ENCODE peak calls at places on chromosomes 5 and 9, in nine cellular contexts. One of them, this sample, is unnamed.

GRCh38 chr5:133071983-133072531 is 20.2 kb downstream of the HSPA4 start:
- DNase-seq in HCEC 1CT: no peak
- DNase-seq in AG10803: no peak
- DNase-seq in Peyer's patch: no peak
- DNase-seq in islet precursor cell: no peak
- DNase-seq in activated effector memory CD4-positive, alpha-beta T cell treated with anti-CD3 and anti-CD28 coated beads, Interleukin-2, amount 50 U/mL, for 16 hours: no peak
- DNase-seq in fibroblast of pulmonary artery: no peak
- DNase-seq in left colon: no peak
- DNase-seq in stimulated activated CD4-positive, alpha-beta T cell treated with anti-CD3 and anti-CD28 coated beads, Interleukin-15, amount 100 ng/mL, for 1 hour: no peak
- DNase-seq in this sample: no peak

GRCh38 chr5:15604986-15605385 is 105.0 kb downstream of the FBXL7 start:
- DNase-seq in HCEC 1CT: no peak
- DNase-seq in AG10803: peak
- DNase-seq in Peyer's patch: no peak
- DNase-seq in islet precursor cell: no peak
- DNase-seq in activated effector memory CD4-positive, alpha-beta T cell treated with anti-CD3 and anti-CD28 coated beads, Interleukin-2, amount 50 U/mL, for 16 hours: no peak
- DNase-seq in fibroblast of pulmonary artery: no peak
- DNase-seq in left colon: no peak
- DNase-seq in stimulated activated CD4-positive, alpha-beta T cell treated with anti-CD3 and anti-CD28 coated beads, Interleukin-15, amount 100 ng/mL, for 1 hour: no peak
- DNase-seq in this sample: no peak

GRCh38 chr9:135045264-135046155 is 42.0 kb upstream of the OLFM1 start:
- DNase-seq in HCEC 1CT: no peak
- DNase-seq in AG10803: no peak
- DNase-seq in Peyer's patch: peak
- DNase-seq in islet precursor cell: peak
- DNase-seq in activated effector memory CD4-positive, alpha-beta T cell treated with anti-CD3 and anti-CD28 coated beads, Interleukin-2, amount 50 U/mL, for 16 hours: no peak
- DNase-seq in fibroblast of pulmonary artery: no peak
- DNase-seq in left colon: no peak
- DNase-seq in stimulated activated CD4-positive, alpha-beta T cell treated with anti-CD3 and anti-CD28 coated beads, Interleukin-15, amount 100 ng/mL, for 1 hour: no peak
- DNase-seq in this sample: no peak

GRCh38 chr5:110790673-110791072 is 51.9 kb downstream of the SLC25A46 start:
- DNase-seq in HCEC 1CT: peak
- DNase-seq in AG10803: peak
- DNase-seq in Peyer's patch: no peak
- DNase-seq in islet precursor cell: no peak
- DNase-seq in activated effector memory CD4-positive, alpha-beta T cell treated with anti-CD3 and anti-CD28 coated beads, Interleukin-2, amount 50 U/mL, for 16 hours: no peak
- DNase-seq in fibroblast of pulmonary artery: peak
- DNase-seq in left colon: no peak
- DNase-seq in stimulated activated CD4-positive, alpha-beta T cell treated with anti-CD3 and anti-CD28 coated beads, Interleukin-15, amount 100 ng/mL, for 1 hour: no peak
- DNase-seq in this sample: no peak

GRCh38 chr9:33287087-33287490 is 3.2 kb upstream of the NFX1 start:
- DNase-seq in HCEC 1CT: peak
- DNase-seq in AG10803: peak
- DNase-seq in Peyer's patch: peak
- DNase-seq in islet precursor cell: peak
- DNase-seq in activated effector memory CD4-positive, alpha-beta T cell treated with anti-CD3 and anti-CD28 coated beads, Interleukin-2, amount 50 U/mL, for 16 hours: peak
- DNase-seq in fibroblast of pulmonary artery: peak
- DNase-seq in left colon: peak
- DNase-seq in stimulated activated CD4-positive, alpha-beta T cell treated with anti-CD3 and anti-CD28 coated beads, Interleukin-15, amount 100 ng/mL, for 1 hour: no peak
- DNase-seq in this sample: no peak

GRCh38 chr5:141855265-141856029 is 22.8 kb downstream of the PCDH1 start:
- DNase-seq in HCEC 1CT: no peak
- DNase-seq in AG10803: no peak
- DNase-seq in Peyer's patch: no peak
- DNase-seq in islet precursor cell: no peak
- DNase-seq in activated effector memory CD4-positive, alpha-beta T cell treated with anti-CD3 and anti-CD28 coated beads, Interleukin-2, amount 50 U/mL, for 16 hours: no peak
- DNase-seq in fibroblast of pulmonary artery: no peak
- DNase-seq in left colon: peak
- DNase-seq in stimulated activated CD4-positive, alpha-beta T cell treated with anti-CD3 and anti-CD28 coated beads, Interleukin-15, amount 100 ng/mL, for 1 hour: no peak
- DNase-seq in this sample: no peak

GRCh38 chr9:72361227-72361626 is 3.8 kb downstream of the ZFAND5 start:
- DNase-seq in HCEC 1CT: no peak
- DNase-seq in AG10803: no peak
- DNase-seq in Peyer's patch: no peak
- DNase-seq in islet precursor cell: no peak
- DNase-seq in activated effector memory CD4-positive, alpha-beta T cell treated with anti-CD3 and anti-CD28 coated beads, Interleukin-2, amount 50 U/mL, for 16 hours: no peak
- DNase-seq in fibroblast of pulmonary artery: no peak
- DNase-seq in left colon: no peak
- DNase-seq in stimulated activated CD4-positive, alpha-beta T cell treated with anti-CD3 and anti-CD28 coated beads, Interleukin-15, amount 100 ng/mL, for 1 hour: no peak
- DNase-seq in this sample: no peak

GRCh38 chr5:35066260-35066795 is 18.6 kb upstream of the AGXT2 start:
- DNase-seq in HCEC 1CT: no peak
- DNase-seq in AG10803: no peak
- DNase-seq in Peyer's patch: no peak
- DNase-seq in islet precursor cell: no peak
- DNase-seq in activated effector memory CD4-positive, alpha-beta T cell treated with anti-CD3 and anti-CD28 coated beads, Interleukin-2, amount 50 U/mL, for 16 hours: no peak
- DNase-seq in fibroblast of pulmonary artery: no peak
- DNase-seq in left colon: no peak
- DNase-seq in stimulated activated CD4-positive, alpha-beta T cell treated with anti-CD3 and anti-CD28 coated beads, Interleukin-15, amount 100 ng/mL, for 1 hour: no peak
- DNase-seq in this sample: no peak

GRCh38 chr5:98827161-98827560 is 53.7 kb downstream of the RGMB start:
- DNase-seq in HCEC 1CT: peak
- DNase-seq in AG10803: peak
- DNase-seq in Peyer's patch: no peak
- DNase-seq in islet precursor cell: no peak
- DNase-seq in activated effector memory CD4-positive, alpha-beta T cell treated with anti-CD3 and anti-CD28 coated beads, Interleukin-2, amount 50 U/mL, for 16 hours: no peak
- DNase-seq in fibroblast of pulmonary artery: peak
- DNase-seq in left colon: no peak
- DNase-seq in stimulated activated CD4-positive, alpha-beta T cell treated with anti-CD3 and anti-CD28 coated beads, Interleukin-15, amount 100 ng/mL, for 1 hour: no peak
- DNase-seq in this sample: no peak

GRCh38 chr9:85237478-85237877 is 504.3 kb downstream of the AGTPBP1 start:
- DNase-seq in HCEC 1CT: no peak
- DNase-seq in AG10803: no peak
- DNase-seq in Peyer's patch: no peak
- DNase-seq in islet precursor cell: no peak
- DNase-seq in activated effector memory CD4-positive, alpha-beta T cell treated with anti-CD3 and anti-CD28 coated beads, Interleukin-2, amount 50 U/mL, for 16 hours: no peak
- DNase-seq in fibroblast of pulmonary artery: no peak
- DNase-seq in left colon: no peak
- DNase-seq in stimulated activated CD4-positive, alpha-beta T cell treated with anti-CD3 and anti-CD28 coated beads, Interleukin-15, amount 100 ng/mL, for 1 hour: no peak
- DNase-seq in this sample: no peak

GRCh38 chr9:98427491-98427890 is 172.0 kb upstream of the TBC1D2 start:
- DNase-seq in HCEC 1CT: peak
- DNase-seq in AG10803: no peak
- DNase-seq in Peyer's patch: no peak
- DNase-seq in islet precursor cell: no peak
- DNase-seq in activated effector memory CD4-positive, alpha-beta T cell treated with anti-CD3 and anti-CD28 coated beads, Interleukin-2, amount 50 U/mL, for 16 hours: no peak
- DNase-seq in fibroblast of pulmonary artery: no peak
- DNase-seq in left colon: no peak
- DNase-seq in stimulated activated CD4-positive, alpha-beta T cell treated with anti-CD3 and anti-CD28 coated beads, Interleukin-15, amount 100 ng/mL, for 1 hour: no peak
- DNase-seq in this sample: no peak

GRCh38 chr5:41118177-41118576 is 47.0 kb upstream of the MROH2B start:
- DNase-seq in HCEC 1CT: peak
- DNase-seq in AG10803: no peak
- DNase-seq in Peyer's patch: no peak
- DNase-seq in islet precursor cell: no peak
- DNase-seq in activated effector memory CD4-positive, alpha-beta T cell treated with anti-CD3 and anti-CD28 coated beads, Interleukin-2, amount 50 U/mL, for 16 hours: no peak
- DNase-seq in fibroblast of pulmonary artery: no peak
- DNase-seq in left colon: no peak
- DNase-seq in stimulated activated CD4-positive, alpha-beta T cell treated with anti-CD3 and anti-CD28 coated beads, Interleukin-15, amount 100 ng/mL, for 1 hour: no peak
- DNase-seq in this sample: no peak

GRCh38 chr5:157290981-157291711 is 25.2 kb downstream of the CYFIP2 start:
- DNase-seq in HCEC 1CT: no peak
- DNase-seq in AG10803: no peak
- DNase-seq in Peyer's patch: peak
- DNase-seq in islet precursor cell: peak
- DNase-seq in activated effector memory CD4-positive, alpha-beta T cell treated with anti-CD3 and anti-CD28 coated beads, Interleukin-2, amount 50 U/mL, for 16 hours: no peak
- DNase-seq in fibroblast of pulmonary artery: no peak
- DNase-seq in left colon: peak
- DNase-seq in stimulated activated CD4-positive, alpha-beta T cell treated with anti-CD3 and anti-CD28 coated beads, Interleukin-15, amount 100 ng/mL, for 1 hour: no peak
- DNase-seq in this sample: no peak

GRCh38 chr5:155303134-155303533 is 289.6 kb downstream of the KIF4B start:
- DNase-seq in HCEC 1CT: no peak
- DNase-seq in AG10803: no peak
- DNase-seq in Peyer's patch: no peak
- DNase-seq in islet precursor cell: no peak
- DNase-seq in activated effector memory CD4-positive, alpha-beta T cell treated with anti-CD3 and anti-CD28 coated beads, Interleukin-2, amount 50 U/mL, for 16 hours: no peak
- DNase-seq in fibroblast of pulmonary artery: no peak
- DNase-seq in left colon: no peak
- DNase-seq in stimulated activated CD4-positive, alpha-beta T cell treated with anti-CD3 and anti-CD28 coated beads, Interleukin-15, amount 100 ng/mL, for 1 hour: no peak
- DNase-seq in this sample: no peak

GRCh38 chr5:98341038-98341710 is 432.3 kb upstream of the RGMB start:
- DNase-seq in HCEC 1CT: peak
- DNase-seq in AG10803: peak
- DNase-seq in Peyer's patch: no peak
- DNase-seq in islet precursor cell: no peak
- DNase-seq in activated effector memory CD4-positive, alpha-beta T cell treated with anti-CD3 and anti-CD28 coated beads, Interleukin-2, amount 50 U/mL, for 16 hours: no peak
- DNase-seq in fibroblast of pulmonary artery: peak
- DNase-seq in left colon: no peak
- DNase-seq in stimulated activated CD4-positive, alpha-beta T cell treated with anti-CD3 and anti-CD28 coated beads, Interleukin-15, amount 100 ng/mL, for 1 hour: no peak
- DNase-seq in this sample: no peak

GRCh38 chr9:93480728-93481324 is 27.4 kb upstream of the FAM120AOS start:
- DNase-seq in HCEC 1CT: no peak
- DNase-seq in AG10803: no peak
- DNase-seq in Peyer's patch: no peak
- DNase-seq in islet precursor cell: no peak
- DNase-seq in activated effector memory CD4-positive, alpha-beta T cell treated with anti-CD3 and anti-CD28 coated beads, Interleukin-2, amount 50 U/mL, for 16 hours: no peak
- DNase-seq in fibroblast of pulmonary artery: no peak
- DNase-seq in left colon: no peak
- DNase-seq in stimulated activated CD4-positive, alpha-beta T cell treated with anti-CD3 and anti-CD28 coated beads, Interleukin-15, amount 100 ng/mL, for 1 hour: no peak
- DNase-seq in this sample: no peak

GRCh38 chr5:156534906-156535305 is 207.9 kb downstream of the SGCD start:
- DNase-seq in HCEC 1CT: no peak
- DNase-seq in AG10803: peak
- DNase-seq in Peyer's patch: no peak
- DNase-seq in islet precursor cell: no peak
- DNase-seq in activated effector memory CD4-positive, alpha-beta T cell treated with anti-CD3 and anti-CD28 coated beads, Interleukin-2, amount 50 U/mL, for 16 hours: no peak
- DNase-seq in fibroblast of pulmonary artery: no peak
- DNase-seq in left colon: no peak
- DNase-seq in stimulated activated CD4-positive, alpha-beta T cell treated with anti-CD3 and anti-CD28 coated beads, Interleukin-15, amount 100 ng/mL, for 1 hour: no peak
- DNase-seq in this sample: no peak

GRCh38 chr5:122077451-122078115 is 476 bp downstream of the LOX start:
- DNase-seq in HCEC 1CT: peak
- DNase-seq in AG10803: no peak
- DNase-seq in Peyer's patch: no peak
- DNase-seq in islet precursor cell: peak
- DNase-seq in activated effector memory CD4-positive, alpha-beta T cell treated with anti-CD3 and anti-CD28 coated beads, Interleukin-2, amount 50 U/mL, for 16 hours: no peak
- DNase-seq in fibroblast of pulmonary artery: peak
- DNase-seq in left colon: no peak
- DNase-seq in stimulated activated CD4-positive, alpha-beta T cell treated with anti-CD3 and anti-CD28 coated beads, Interleukin-15, amount 100 ng/mL, for 1 hour: no peak
- DNase-seq in this sample: peak

GRCh38 chr5:153489611-153490010 is 859 bp upstream of the GRIA1 start:
- DNase-seq in HCEC 1CT: peak
- DNase-seq in AG10803: peak
- DNase-seq in Peyer's patch: no peak
- DNase-seq in islet precursor cell: no peak
- DNase-seq in activated effector memory CD4-positive, alpha-beta T cell treated with anti-CD3 and anti-CD28 coated beads, Interleukin-2, amount 50 U/mL, for 16 hours: no peak
- DNase-seq in fibroblast of pulmonary artery: no peak
- DNase-seq in left colon: no peak
- DNase-seq in stimulated activated CD4-positive, alpha-beta T cell treated with anti-CD3 and anti-CD28 coated beads, Interleukin-15, amount 100 ng/mL, for 1 hour: no peak
- DNase-seq in this sample: no peak

GRCh38 chr5:35247645-35248034 is 17.4 kb upstream of the PRLR start:
- DNase-seq in HCEC 1CT: no peak
- DNase-seq in AG10803: no peak
- DNase-seq in Peyer's patch: no peak
- DNase-seq in islet precursor cell: no peak
- DNase-seq in activated effector memory CD4-positive, alpha-beta T cell treated with anti-CD3 and anti-CD28 coated beads, Interleukin-2, amount 50 U/mL, for 16 hours: no peak
- DNase-seq in fibroblast of pulmonary artery: peak
- DNase-seq in left colon: no peak
- DNase-seq in stimulated activated CD4-positive, alpha-beta T cell treated with anti-CD3 and anti-CD28 coated beads, Interleukin-15, amount 100 ng/mL, for 1 hour: no peak
- DNase-seq in this sample: no peak